ENCODE peak calls at places on chromosomes 16 and 17, in five cellular contexts. U, K, I, Y and J are unnamed samples. For H3K9me3 and H3K27me3, the result is how much of the 10 kb centered on the place peaks cover.

GRCh38 chr16:10684541-10685151 is 10.1 kb downstream of the TEKT5 start:
- DNase-seq in Y (no peak), U (no peak), K (no peak), I (no peak), J (no peak)

GRCh38 chr16:75306102-75306762 is 54.8 kb upstream of the BCAR1 start:
- DNase-seq in K (no peak), I (no peak), U (no peak), Y (peak), J (no peak)

GRCh38 chr16:74627506-74628220 is 20.7 kb upstream of the GLG1 start:
- DNase-seq in K (peak), Y (peak), U (no peak), I (peak), J (no peak)

GRCh38 chr17:69235338-69236058 is 6.9 kb upstream of the ABCA10 start:
- DNase-seq in U (peak), K (peak), I (peak), Y (peak), J (peak)

GRCh38 chr17:79760197-79760906 is 17.6 kb upstream of the CBX2 start:
- DNase-seq in Y (no peak), I (no peak), K (no peak), U (no peak), J (no peak)

GRCh38 chr16:15415411-15416070 is 18.8 kb upstream of the BMERB1 start:
- DNase-seq in U (no peak), I (no peak), K (no peak), Y (no peak), J (no peak)

GRCh38 chr17:2179615-2180295 is 123.8 kb downstream of the SMG6 start:
- DNase-seq in K (peak), I (peak), Y (peak), U (peak), J (peak)

GRCh38 chr16:8533509-8533908 is 56.8 kb downstream of the TMEM114 start:
- DNase-seq in Y (no peak), I (no peak), K (no peak), U (no peak), J (no peak)

GRCh38 chr17:40530988-40531971 is 29.9 kb upstream of the TNS4 start:
- DNase-seq in I (peak), Y (no peak), K (no peak), U (peak), J (no peak)

DNA sequence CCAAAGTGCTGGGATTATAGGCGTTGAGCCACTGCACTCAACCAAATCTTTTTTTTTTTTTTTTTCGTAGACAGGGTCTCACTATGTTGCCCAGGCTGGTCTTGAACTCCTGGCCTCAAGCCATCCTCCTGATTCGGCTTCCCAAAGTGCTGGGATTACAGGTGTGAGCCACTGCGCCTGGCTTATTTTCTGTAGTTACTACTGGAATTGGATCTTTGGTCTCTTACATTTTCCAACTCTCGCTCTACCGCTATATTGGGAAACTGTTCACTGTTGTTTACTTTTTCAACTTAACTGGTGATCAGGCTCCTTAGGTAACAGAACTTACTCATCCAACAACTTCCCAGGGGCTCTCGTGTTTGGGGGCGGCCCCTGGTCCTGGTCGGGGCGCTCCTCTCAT is 14.1 kb downstream of the ZNF200 start:
- DNase-seq in I (no peak), K (no peak), Y (no peak), U (no peak), J (no peak)
- H3K9me3 ChIP-seq in I (under half), K (half or more), Y (under half), U (half or more), J (under half)

DNA sequence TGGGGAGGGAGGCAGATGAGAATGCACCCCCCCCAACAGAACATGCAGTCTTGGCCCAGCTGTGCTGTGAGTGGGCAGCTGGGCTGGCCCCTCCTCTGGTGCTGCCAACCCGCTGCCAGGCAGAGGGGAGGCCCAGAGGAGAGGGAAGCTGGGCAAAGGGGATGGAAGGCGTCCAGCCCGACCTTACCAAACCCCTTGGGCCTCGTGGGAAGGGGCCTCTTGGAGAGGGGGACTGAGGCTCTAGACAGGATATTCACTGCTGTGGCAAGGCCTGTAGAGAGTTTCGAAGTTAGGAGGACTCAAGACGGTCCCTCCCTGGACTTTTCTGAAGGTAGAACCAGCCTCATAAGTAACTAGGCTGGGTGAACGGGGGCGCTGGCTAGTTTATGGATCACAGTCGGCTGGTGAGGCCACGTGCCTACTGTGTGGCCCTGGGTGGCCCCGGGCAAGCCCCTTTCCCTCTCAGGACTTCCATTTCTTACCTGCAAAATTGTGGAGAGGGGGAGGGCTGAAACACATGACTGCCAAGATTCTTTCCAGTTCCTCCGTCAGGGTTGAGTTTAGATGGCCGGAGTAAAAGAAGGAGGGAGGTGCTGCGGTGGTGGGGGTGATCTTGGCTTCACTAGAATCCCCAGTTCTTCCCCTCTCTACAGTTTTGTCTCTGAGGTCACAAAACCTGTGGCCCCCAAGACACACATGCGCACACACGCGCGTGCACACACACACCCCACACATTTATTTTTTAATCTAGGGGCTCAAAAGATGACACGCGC is 807 bp upstream of the STAT5A start:
- DNase-seq in Y (peak), I (peak), U (peak), K (peak), J (peak)
- TF ChIP-seq POLR2A in Y (no peak), I (no peak), U (no peak), K (no peak), J (no peak)

DNA sequence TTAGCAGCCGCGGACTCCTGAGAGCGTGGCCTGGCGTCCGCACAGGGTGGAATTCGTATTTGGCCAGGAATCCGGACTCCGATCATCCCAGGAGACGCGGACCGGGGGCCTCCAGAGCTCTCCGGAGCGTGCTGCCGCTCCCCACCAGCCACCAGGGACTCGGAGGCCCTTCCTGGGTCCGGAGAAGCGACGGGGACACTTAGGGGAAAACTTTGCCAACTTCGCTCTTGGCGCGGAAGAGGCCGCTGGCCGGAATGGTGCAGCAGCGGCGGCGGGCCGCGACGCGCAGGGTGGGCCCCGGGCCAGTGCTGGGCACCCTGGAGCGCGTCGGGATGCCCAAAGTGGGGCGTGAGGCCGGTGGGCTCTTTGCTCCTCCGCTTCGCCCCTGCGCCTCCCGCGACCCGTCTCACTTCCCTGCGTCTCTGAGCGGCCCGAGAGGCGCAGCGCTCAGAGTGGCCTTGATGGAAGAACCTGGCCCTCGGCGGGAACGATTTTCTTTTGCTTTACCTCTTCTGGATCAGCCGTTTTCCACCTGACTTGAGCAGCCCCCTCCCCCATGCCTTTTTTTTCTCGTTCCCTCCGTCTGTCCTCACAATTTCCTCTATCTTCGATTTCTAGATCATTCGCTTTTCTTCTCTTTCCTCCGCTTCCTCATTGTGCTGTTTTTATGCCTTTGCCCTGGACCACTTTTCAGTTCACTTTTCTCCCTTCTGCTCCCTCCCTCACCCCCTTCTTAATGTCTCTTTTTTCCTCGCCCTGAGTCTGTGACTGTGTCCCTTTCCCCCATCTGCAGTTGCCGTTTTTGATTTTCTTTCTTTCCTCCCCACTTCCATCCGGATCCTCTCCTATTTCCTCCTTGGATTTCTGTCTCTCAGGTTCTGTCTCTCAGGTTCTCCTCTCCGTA is 3.9 kb upstream of the IRX3 start:
- DNase-seq in K (no peak), Y (no peak), I (no peak), U (no peak), J (no peak)
- H3K27me3 ChIP-seq in K (under half), Y (under half), I (half or more), U (under half), J (under half)

GRCh38 chr17:22718689-22719088 is 1026.4 kb downstream of the KCNJ18 start:
- DNase-seq in I (no peak), K (no peak), U (no peak), Y (no peak), J (no peak)
- H3K9me3 ChIP-seq in I (under half), K (under half), U (under half), Y (under half), J (under half)

DNA sequence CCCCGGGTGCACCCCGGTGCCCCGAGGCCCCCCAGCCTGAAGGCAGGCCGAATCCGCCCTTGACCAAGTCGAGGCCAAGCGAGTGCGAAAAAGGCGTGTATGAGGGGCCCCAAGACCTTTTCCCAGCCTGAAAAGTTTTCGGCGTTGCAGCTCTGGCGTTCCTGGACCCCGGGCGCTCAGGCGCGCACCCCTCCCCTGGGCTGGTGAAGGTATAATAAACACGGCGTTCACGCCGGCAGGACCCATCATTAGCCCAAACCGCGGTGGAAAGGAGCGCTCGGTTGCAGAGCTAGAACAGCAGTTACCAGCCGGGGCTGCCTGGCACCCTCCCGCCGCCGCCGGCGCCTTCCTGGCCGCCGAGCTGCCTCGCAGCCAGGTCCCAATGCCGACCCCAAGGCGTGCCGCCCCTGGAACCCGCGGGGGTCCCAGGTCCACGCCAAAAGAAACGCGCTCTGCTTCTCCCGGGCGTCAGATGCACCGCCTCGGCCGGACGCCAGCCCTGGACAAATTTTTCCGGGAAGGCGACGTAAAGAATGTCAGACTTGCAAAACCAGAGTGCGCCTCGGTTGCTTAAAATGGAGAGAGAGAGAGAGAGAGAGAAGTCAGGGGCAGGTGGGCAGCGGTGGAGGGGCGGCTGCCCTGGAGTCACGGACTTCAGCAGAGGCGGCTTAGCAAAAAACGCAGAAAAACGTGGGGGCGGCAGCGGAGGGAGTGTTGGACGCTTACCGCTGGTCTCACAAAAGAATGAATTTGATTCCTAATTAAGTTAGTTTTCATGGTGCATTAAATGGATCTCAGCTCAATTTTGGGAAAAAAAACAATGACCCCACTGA is 11.4 kb upstream of the FOXF1 start:
- DNase-seq in U (no peak), I (no peak), Y (no peak), K (no peak), J (no peak)
- TF ChIP-seq POLR2A in U (no peak), I (no peak), Y (no peak), K (no peak), J (no peak)